ENCODE peak calls at places on chromosomes 3 and 15, in eight cellular contexts. D is NCI-H2081; Y is frontal cortex; L is stimulated activated effector memory CD8-positive, alpha-beta T cell treated with anti-CD3 and anti-CD28 coated beads, Interleukin-12 subunit alpha, Interleukin-12 subunit beta, amount 100 ng/mL, for 72 hours; K is AG10803; G is mucosa of descending colon; M is C1 segment of cervical spinal cord; C is stimulated activated CD8-positive, alpha-beta memory T cell treated with anti-CD3 and anti-CD28 coated beads, Interleukin-15, amount 100 ng/mL, for 4 hours. Q is an unnamed sample.

GRCh38 chr15:77753238-77753873 is 120.6 kb upstream of the LINGO1 start:
- DNase-seq in K (no peak), Y (no peak), G (peak), C (no peak), M (peak), L (no peak), D (no peak), Q (peak)

GRCh38 chr15:80105193-80105984 is 45.9 kb downstream of the ZFAND6 start:
- DNase-seq in G (no peak), C (no peak), L (no peak), K (peak), D (no peak), Y (no peak), M (no peak), Q (peak)

GRCh38 chr3:51985971-51986947 is 2.9 kb downstream of the ACY1 start:
- DNase-seq in C (no peak), K (no peak), Y (no peak), L (no peak), M (no peak), G (peak), D (no peak), Q (no peak)

GRCh38 chr15:57251308-57251707 is 125.0 kb upstream of the CGNL1 start:
- DNase-seq in D (no peak), L (no peak), C (no peak), Y (no peak), M (no peak), G (no peak), K (peak), Q (peak)

GRCh38 chr15:33194704-33195261 is at the start of gene FMN1:
- DNase-seq in K (peak), G (peak), D (peak), Y (peak), C (peak), L (peak), M (peak), Q (peak)

GRCh38 chr3:4746241-4746958 is 232.8 kb upstream of the BHLHE40 start:
- DNase-seq in C (no peak), G (no peak), Y (no peak), K (peak), L (no peak), M (no peak), D (no peak), Q (peak)

GRCh38 chr3:170701696-170702678 is 116.1 kb upstream of the SLC7A14 start:
- DNase-seq in L (no peak), Y (no peak), K (no peak), C (no peak), M (no peak), G (no peak), D (no peak), Q (no peak)

GRCh38 chr15:73934281-73934680 is 8.0 kb downstream of the LOXL1 start:
- DNase-seq in G (no peak), Y (no peak), L (no peak), M (no peak), D (no peak), C (no peak), K (no peak), Q (peak)

GRCh38 chr15:48076454-48076853 is 44.3 kb upstream of the SLC24A5 start:
- DNase-seq in L (no peak), K (no peak), C (no peak), M (no peak), D (no peak), Y (no peak), G (no peak), Q (peak)

GRCh38 chr15:67820992-67821783 is 4.1 kb upstream of the SKOR1 start:
- DNase-seq in G (peak), L (peak), D (no peak), Y (peak), C (no peak), M (no peak), K (peak), Q (peak)

GRCh38 chr15:71183063-71183462 is 67.8 kb downstream of the THSD4 start:
- DNase-seq in C (no peak), G (no peak), M (no peak), D (no peak), L (no peak), Y (no peak), K (no peak), Q (no peak)

GRCh38 chr3:117628896-117629295 is 919.3 kb downstream of the TUSC7 start:
- DNase-seq in G (peak), L (no peak), M (peak), D (peak), K (peak), Y (peak), C (no peak), Q (peak)

GRCh38 chr3:101292027-101292426 is 28.3 kb downstream of the IMPG2 start:
- DNase-seq in G (no peak), L (no peak), Y (no peak), K (peak), M (no peak), C (no peak), D (no peak), Q (no peak)

GRCh38 chr3:171553085-171553484 is 92.9 kb upstream of the TNIK start:
- DNase-seq in K (no peak), M (no peak), C (no peak), Y (no peak), G (no peak), L (no peak), D (no peak), Q (no peak)

Q was measured in EH.